ENCODE peak calls at places on chromosome 1, in nine cellular contexts. R is cardiac muscle cell; X is uterus; H is RWPE2; B is aorta; Z is psoas muscle; L is CD8-positive, alpha-beta T cell; J is upper lobe of left lung; A is IMR-90. K is an unnamed sample.

GRCh38 chr1:15280416-15280815 is 33.4 kb downstream of the FHAD1 start:
- DNase-seq in R (no peak), X (no peak), H (no peak), B (no peak), Z (no peak), L (no peak), J (no peak), A (no peak), K (no peak)

GRCh38 chr1:234826352-234826751 is 216.4 kb upstream of the IRF2BP2 start:
- DNase-seq in R (no peak), X (no peak), H (no peak), B (no peak), Z (no peak), L (no peak), J (no peak), A (no peak), K (no peak)

GRCh38 chr1:4702927-4703326 is 48.5 kb downstream of the AJAP1 start:
- DNase-seq in R (peak; percentile 3), X (no peak), H (peak; percentile 83), B (no peak), Z (peak; percentile 75), L (no peak), J (no peak), A (no peak), K (no peak)

GRCh38 chr1:48073773-48074172 is 76.6 kb upstream of the TRABD2B start:
- DNase-seq in R (no peak), X (no peak), H (no peak), B (no peak), Z (no peak), L (no peak), J (no peak), A (no peak), K (no peak)

GRCh38 chr1:50829010-50829958 is 130.8 kb downstream of the FAF1 start:
- DNase-seq in R (peak; percentile 55), X (no peak), H (no peak), B (no peak), Z (no peak), L (no peak), J (no peak), A (no peak), K (no peak)

GRCh38 chr1:63319069-63320023 is 3.0 kb upstream of the FOXD3 start:
- DNase-seq in R (no peak), X (no peak), H (no peak), B (no peak), Z (no peak), L (no peak), J (peak; percentile 73), A (no peak), K (no peak)

GRCh38 chr1:36323636-36324321 is at the start of gene EVA1B:
- DNase-seq in R (peak; percentile 93), X (peak; percentile 83), H (no peak), B (peak; percentile 93), Z (peak; percentile 88), L (peak; percentile 26), J (peak; percentile 94), A (peak; percentile 82), K (no peak)

GRCh38 chr1:155002479-155003226 is at the start of gene ZBTB7B:
- DNase-seq in R (peak; percentile 47), X (peak; percentile 58), H (peak; percentile 72), B (peak; percentile 76), Z (peak; percentile 82), L (no peak), J (peak; percentile 91), A (no peak), K (no peak)

GRCh38 chr1:29426701-29427279 is 190.5 kb downstream of the PTPRU start:
- DNase-seq in R (no peak), X (no peak), H (peak; percentile 15), B (no peak), Z (no peak), L (no peak), J (no peak), A (no peak), K (no peak)

GRCh38 chr1:91718877-91719276 is 167.1 kb downstream of the TGFBR3 start:
- DNase-seq in R (no peak), X (no peak), H (no peak), B (no peak), Z (no peak), L (no peak), J (no peak), A (no peak), K (no peak)

GRCh38 chr1:40939320-40940059 is 40.0 kb upstream of the CTPS1 start:
- DNase-seq in R (peak; percentile 87), X (peak; percentile 32), H (no peak), B (no peak), Z (peak; percentile 78), L (no peak), J (no peak), A (peak; percentile 70), K (no peak)

GRCh38 chr1:202852163-202852904 is 36.6 kb downstream of the RABIF start:
- DNase-seq in R (peak; percentile 80), X (no peak), H (no peak), B (no peak), Z (no peak), L (no peak), J (no peak), A (peak; percentile 69), K (no peak)

GRCh38 chr1:180923024-180923841 is 10.5 kb downstream of the KIAA1614 start:
- DNase-seq in R (peak; percentile 15), X (no peak), H (no peak), B (no peak), Z (no peak), L (no peak), J (no peak), A (peak; percentile 12), K (no peak)

DNA sequence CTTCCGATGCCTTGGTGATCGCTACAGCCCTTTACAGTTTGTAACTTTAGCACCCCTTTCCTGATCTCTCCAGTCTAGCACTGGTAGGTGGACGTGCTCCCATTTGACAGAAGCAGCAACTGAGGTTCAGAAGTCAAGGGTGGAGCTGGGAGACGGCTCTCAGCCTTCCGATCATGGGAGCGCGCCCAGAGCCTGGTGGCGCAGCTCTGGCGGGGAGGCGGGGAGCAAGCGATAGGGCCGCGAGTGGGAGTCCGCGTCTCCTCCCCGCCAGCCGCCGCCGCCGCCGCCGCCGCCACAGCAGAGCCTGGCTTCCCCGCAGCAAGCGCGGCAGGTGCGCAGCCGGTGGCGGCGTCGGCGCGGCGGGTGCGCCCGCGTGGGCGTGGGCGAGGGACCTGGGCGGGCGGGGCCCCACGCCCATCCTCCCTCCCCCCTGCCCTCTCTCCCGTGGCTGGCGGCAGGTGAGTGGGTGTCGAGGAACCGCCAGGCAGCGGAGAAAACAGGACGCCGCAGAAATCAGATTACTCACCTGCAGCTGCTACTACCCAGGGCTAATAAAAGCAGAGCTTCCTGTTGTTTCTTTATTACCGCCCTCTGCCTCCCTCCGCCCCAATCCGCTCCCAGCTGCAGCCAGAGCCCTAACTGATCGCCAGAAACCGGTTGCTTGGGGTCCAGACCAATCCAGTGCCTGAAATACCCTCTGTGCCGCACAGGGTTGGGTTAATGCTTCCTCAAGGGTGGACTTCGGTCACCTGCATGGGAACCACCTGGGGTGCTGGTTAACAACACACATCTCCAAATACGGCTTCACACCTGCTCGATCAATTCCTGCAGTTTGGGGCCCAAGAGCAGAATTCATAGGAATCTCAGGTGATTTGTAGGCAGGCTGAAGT is 60.2 kb upstream of the ID3 start:
- DNase-seq in R (peak; percentile 30), X (no peak), H (no peak), B (no peak), Z (peak; percentile 55), L (peak; percentile 82), J (peak; percentile 91), A (peak; percentile 13), K (no peak)
- H3K4me3 ChIP-seq in R (peak overlapping the region; percentile 36), X (no peak overlapping the region), H (peak overlapping the region; percentile 26), B (peak overlapping the region; percentile 12), Z (peak overlapping the region; percentile 51), L (peak overlapping the region; percentile 50), J (peak overlapping the region; percentile 48), A (peak overlapping the region; percentile 34), K (peak overlapping the region; percentile 43)

DNA sequence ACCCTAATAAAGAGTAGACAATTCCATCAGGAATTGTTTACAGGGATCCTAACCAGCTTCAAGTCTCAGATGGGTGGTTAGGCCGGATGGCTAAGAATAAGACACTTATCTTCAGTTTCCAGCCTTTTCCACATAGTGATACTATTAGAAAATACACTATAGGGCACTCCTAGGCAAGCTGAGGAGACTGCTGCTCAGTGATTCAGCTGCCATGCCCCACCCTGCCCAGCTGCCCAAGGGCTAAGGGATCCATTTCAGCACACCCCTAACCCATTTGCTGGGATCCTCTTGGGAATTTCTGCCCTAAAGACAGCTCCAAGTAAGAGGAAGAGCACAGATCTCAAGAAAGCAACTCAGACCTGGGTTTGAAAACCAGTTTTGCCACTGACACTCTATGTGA is 31.9 kb downstream of the PLPP3 start:
- DNase-seq in R (no peak), X (no peak), H (no peak), B (no peak), Z (no peak), L (no peak), J (no peak), A (no peak), K (no peak)
- H3K27ac ChIP-seq in R (no peak overlapping the region), X (no peak overlapping the region), H (no peak overlapping the region), B (no peak overlapping the region), Z (peak overlapping the region; percentile 12), L (no peak overlapping the region), J (peak overlapping the region; percentile 32), A (no peak overlapping the region), K (peak overlapping the region; percentile 73)

GRCh38 chr1:156356262-156356874 is 12.6 kb upstream of the RHBG start:
- DNase-seq in R (no peak), X (no peak), H (no peak), B (no peak), Z (no peak), L (no peak), J (no peak), A (no peak), K (no peak)
- H3K4me3 ChIP-seq in R (no peak overlapping the region), X (no peak overlapping the region), H (no peak overlapping the region), B (no peak overlapping the region), Z (no peak overlapping the region), L (no peak overlapping the region), J (no peak overlapping the region), A (no peak overlapping the region), K (no peak overlapping the region)

GRCh38 chr1:204628868-204629267 is 56.7 kb downstream of the LRRN2 start:
- DNase-seq in R (no peak), X (no peak), H (no peak), B (no peak), Z (no peak), L (no peak), J (no peak), A (no peak), K (no peak)
- H3K27ac ChIP-seq in R (no peak overlapping the region), X (no peak overlapping the region), H (no peak overlapping the region), B (no peak overlapping the region), Z (no peak overlapping the region), L (no peak overlapping the region), J (no peak overlapping the region), A (no peak overlapping the region), K (no peak overlapping the region)

K was measured in dorsolateral prefrontal cortex.